ENCODE peak calls at places on chromosomes 16 and 17, in nine cellular contexts. One of them, this sample, is unnamed.

GRCh38 chr17:58595194-58595792 is 80.9 kb upstream of the MTMR4 start:
- DNase-seq in GM19239: no peak
- DNase-seq in GM06990: no peak
- DNase-seq in non-pigmented ciliary epithelial cell: no peak
- DNase-seq in left lung: no peak
- DNase-seq in HEK293T: no peak
- DNase-seq in mesothelial cell of epicardium: no peak
- DNase-seq in iris pigment epithelial cell: no peak
- DNase-seq in stomach: no peak
- DNase-seq in this sample: no peak

GRCh38 chr17:1558401-1558800 is 4.2 kb downstream of the PITPNA start:
- DNase-seq in GM19239: no peak
- DNase-seq in GM06990: no peak
- DNase-seq in non-pigmented ciliary epithelial cell: no peak
- DNase-seq in left lung: no peak
- DNase-seq in HEK293T: no peak
- DNase-seq in mesothelial cell of epicardium: no peak
- DNase-seq in iris pigment epithelial cell: no peak
- DNase-seq in stomach: no peak
- DNase-seq in this sample: no peak

GRCh38 chr16:85590506-85590832 is 22.7 kb upstream of the GSE1 start:
- DNase-seq in GM19239: no peak
- DNase-seq in GM06990: no peak
- DNase-seq in non-pigmented ciliary epithelial cell: no peak
- DNase-seq in left lung: no peak
- DNase-seq in HEK293T: no peak
- DNase-seq in mesothelial cell of epicardium: no peak
- DNase-seq in iris pigment epithelial cell: no peak
- DNase-seq in stomach: no peak
- DNase-seq in this sample: no peak

GRCh38 chr17:73595068-73595865 is 49.0 kb downstream of the SDK2 start:
- DNase-seq in GM19239: peak; percentile 36
- DNase-seq in GM06990: no peak
- DNase-seq in non-pigmented ciliary epithelial cell: no peak
- DNase-seq in left lung: no peak
- DNase-seq in HEK293T: peak; percentile 55
- DNase-seq in mesothelial cell of epicardium: no peak
- DNase-seq in iris pigment epithelial cell: no peak
- DNase-seq in stomach: peak; percentile 31
- DNase-seq in this sample: peak; percentile 32

GRCh38 chr17:37176683-37177082 is 199.1 kb upstream of the C17orf78 start:
- DNase-seq in GM19239: no peak
- DNase-seq in GM06990: no peak
- DNase-seq in non-pigmented ciliary epithelial cell: no peak
- DNase-seq in left lung: no peak
- DNase-seq in HEK293T: no peak
- DNase-seq in mesothelial cell of epicardium: no peak
- DNase-seq in iris pigment epithelial cell: peak; percentile 70
- DNase-seq in stomach: no peak
- DNase-seq in this sample: peak; percentile 84

GRCh38 chr16:4414187-4414909 is 2.0 kb downstream of the CORO7 start:
- DNase-seq in GM19239: peak; percentile 92
- DNase-seq in GM06990: peak; percentile 84
- DNase-seq in non-pigmented ciliary epithelial cell: no peak
- DNase-seq in left lung: no peak
- DNase-seq in HEK293T: no peak
- DNase-seq in mesothelial cell of epicardium: no peak
- DNase-seq in iris pigment epithelial cell: no peak
- DNase-seq in stomach: peak; percentile 48
- DNase-seq in this sample: peak; percentile 47

GRCh38 chr17:22273308-22273707 is 581.0 kb downstream of the KCNJ18 start:
- DNase-seq in GM19239: no peak
- DNase-seq in GM06990: no peak
- DNase-seq in non-pigmented ciliary epithelial cell: no peak
- DNase-seq in left lung: no peak
- DNase-seq in HEK293T: no peak
- DNase-seq in mesothelial cell of epicardium: no peak
- DNase-seq in iris pigment epithelial cell: no peak
- DNase-seq in stomach: no peak
- DNase-seq in this sample: no peak

GRCh38 chr16:87973721-87974120 is 22.5 kb downstream of the BANP start:
- DNase-seq in GM19239: no peak
- DNase-seq in GM06990: no peak
- DNase-seq in non-pigmented ciliary epithelial cell: no peak
- DNase-seq in left lung: no peak
- DNase-seq in HEK293T: no peak
- DNase-seq in mesothelial cell of epicardium: no peak
- DNase-seq in iris pigment epithelial cell: no peak
- DNase-seq in stomach: no peak
- DNase-seq in this sample: peak; percentile 39

GRCh38 chr16:87017388-87018012 is 299.7 kb downstream of the C16orf95 start:
- DNase-seq in GM19239: no peak
- DNase-seq in GM06990: no peak
- DNase-seq in non-pigmented ciliary epithelial cell: peak; percentile 67
- DNase-seq in left lung: no peak
- DNase-seq in HEK293T: peak; percentile 22
- DNase-seq in mesothelial cell of epicardium: no peak
- DNase-seq in iris pigment epithelial cell: peak; percentile 83
- DNase-seq in stomach: no peak
- DNase-seq in this sample: peak; percentile 62

GRCh38 chr16:87874639-87875472 is 5.5 kb upstream of the SLC7A5 start:
- DNase-seq in GM19239: no peak
- DNase-seq in GM06990: no peak
- DNase-seq in non-pigmented ciliary epithelial cell: no peak
- DNase-seq in left lung: no peak
- DNase-seq in HEK293T: no peak
- DNase-seq in mesothelial cell of epicardium: no peak
- DNase-seq in iris pigment epithelial cell: no peak
- DNase-seq in stomach: no peak
- DNase-seq in this sample: no peak

GRCh38 chr17:37273419-37274051 is 102.2 kb upstream of the C17orf78 start:
- DNase-seq in GM19239: no peak
- DNase-seq in GM06990: no peak
- DNase-seq in non-pigmented ciliary epithelial cell: no peak
- DNase-seq in left lung: no peak
- DNase-seq in HEK293T: no peak
- DNase-seq in mesothelial cell of epicardium: no peak
- DNase-seq in iris pigment epithelial cell: peak; percentile 98
- DNase-seq in stomach: no peak
- DNase-seq in this sample: peak; percentile 8

GRCh38 chr16:13421726-13422125 is 498.2 kb upstream of the ERCC4 start:
- DNase-seq in GM19239: no peak
- DNase-seq in GM06990: no peak
- DNase-seq in non-pigmented ciliary epithelial cell: no peak
- DNase-seq in left lung: no peak
- DNase-seq in HEK293T: no peak
- DNase-seq in mesothelial cell of epicardium: no peak
- DNase-seq in iris pigment epithelial cell: peak; percentile 20
- DNase-seq in stomach: no peak
- DNase-seq in this sample: no peak

GRCh38 chr16:88390760-88391496 is 8.2 kb downstream of the ZNF469 start:
- DNase-seq in GM19239: no peak
- DNase-seq in GM06990: no peak
- DNase-seq in non-pigmented ciliary epithelial cell: no peak
- DNase-seq in left lung: no peak
- DNase-seq in HEK293T: no peak
- DNase-seq in mesothelial cell of epicardium: no peak
- DNase-seq in iris pigment epithelial cell: no peak
- DNase-seq in stomach: no peak
- DNase-seq in this sample: no peak

GRCh38 chr16:84117482-84117843 is 721 bp upstream of the MBTPS1 start:
- DNase-seq in GM19239: peak; percentile 10
- DNase-seq in GM06990: no peak
- DNase-seq in non-pigmented ciliary epithelial cell: no peak
- DNase-seq in left lung: no peak
- DNase-seq in HEK293T: peak; percentile 25
- DNase-seq in mesothelial cell of epicardium: no peak
- DNase-seq in iris pigment epithelial cell: peak; percentile 35
- DNase-seq in stomach: no peak
- DNase-seq in this sample: peak; percentile 14

GRCh38 chr16:1011316-1012082 is 29.9 kb downstream of the SOX8 start:
- DNase-seq in GM19239: no peak
- DNase-seq in GM06990: no peak
- DNase-seq in non-pigmented ciliary epithelial cell: no peak
- DNase-seq in left lung: no peak
- DNase-seq in HEK293T: no peak
- DNase-seq in mesothelial cell of epicardium: no peak
- DNase-seq in iris pigment epithelial cell: no peak
- DNase-seq in stomach: no peak
- DNase-seq in this sample: no peak

GRCh38 chr17:2685696-2686095 is 25.9 kb downstream of the CLUH start:
- DNase-seq in GM19239: no peak
- DNase-seq in GM06990: no peak
- DNase-seq in non-pigmented ciliary epithelial cell: no peak
- DNase-seq in left lung: no peak
- DNase-seq in HEK293T: peak; percentile 5
- DNase-seq in mesothelial cell of epicardium: no peak
- DNase-seq in iris pigment epithelial cell: no peak
- DNase-seq in stomach: no peak
- DNase-seq in this sample: no peak

GRCh38 chr16:53848277-53848942 is 144.5 kb downstream of the FTO start:
- DNase-seq in GM19239: no peak
- DNase-seq in GM06990: no peak
- DNase-seq in non-pigmented ciliary epithelial cell: no peak
- DNase-seq in left lung: no peak
- DNase-seq in HEK293T: no peak
- DNase-seq in mesothelial cell of epicardium: no peak
- DNase-seq in iris pigment epithelial cell: no peak
- DNase-seq in stomach: no peak
- DNase-seq in this sample: no peak

GRCh38 chr16:10501016-10501607 is 79.3 kb downstream of the EMP2 start:
- DNase-seq in GM19239: no peak
- DNase-seq in GM06990: peak; percentile 29
- DNase-seq in non-pigmented ciliary epithelial cell: no peak
- DNase-seq in left lung: no peak
- DNase-seq in HEK293T: no peak
- DNase-seq in mesothelial cell of epicardium: no peak
- DNase-seq in iris pigment epithelial cell: no peak
- DNase-seq in stomach: no peak
- DNase-seq in this sample: no peak

GRCh38 chr17:9332164-9332527 is 243.5 kb downstream of the STX8 start:
- DNase-seq in GM19239: no peak
- DNase-seq in GM06990: no peak
- DNase-seq in non-pigmented ciliary epithelial cell: no peak
- DNase-seq in left lung: no peak
- DNase-seq in HEK293T: no peak
- DNase-seq in mesothelial cell of epicardium: no peak
- DNase-seq in iris pigment epithelial cell: peak; percentile 20
- DNase-seq in stomach: no peak
- DNase-seq in this sample: no peak

GRCh38 chr17:653724-654123 is 60.9 kb downstream of the VPS53 start:
- DNase-seq in GM19239: no peak
- DNase-seq in GM06990: no peak
- DNase-seq in non-pigmented ciliary epithelial cell: no peak
- DNase-seq in left lung: no peak
- DNase-seq in HEK293T: no peak
- DNase-seq in mesothelial cell of epicardium: no peak
- DNase-seq in iris pigment epithelial cell: no peak
- DNase-seq in stomach: no peak
- DNase-seq in this sample: no peak

GRCh38 chr17:17237026-17237799 is at the start of gene FLCN:
- DNase-seq in GM19239: peak; percentile 81
- DNase-seq in GM06990: peak; percentile 91
- DNase-seq in non-pigmented ciliary epithelial cell: peak; percentile 54
- DNase-seq in left lung: peak; percentile 93
- DNase-seq in HEK293T: peak; percentile 83
- DNase-seq in mesothelial cell of epicardium: peak; percentile 78
- DNase-seq in iris pigment epithelial cell: peak; percentile 85
- DNase-seq in stomach: peak; percentile 91
- DNase-seq in this sample: peak; percentile 62

GRCh38 chr17:63774982-63775290 is 966 bp downstream of the DDX42 start:
- DNase-seq in GM19239: no peak
- DNase-seq in GM06990: no peak
- DNase-seq in non-pigmented ciliary epithelial cell: no peak
- DNase-seq in left lung: no peak
- DNase-seq in HEK293T: no peak
- DNase-seq in mesothelial cell of epicardium: no peak
- DNase-seq in iris pigment epithelial cell: peak; percentile 28
- DNase-seq in stomach: no peak
- DNase-seq in this sample: no peak

GRCh38 chr17:34615326-34615725 is 35.9 kb downstream of the TMEM132E start:
- DNase-seq in GM19239: no peak
- DNase-seq in GM06990: no peak
- DNase-seq in non-pigmented ciliary epithelial cell: no peak
- DNase-seq in left lung: no peak
- DNase-seq in HEK293T: no peak
- DNase-seq in mesothelial cell of epicardium: no peak
- DNase-seq in iris pigment epithelial cell: no peak
- DNase-seq in stomach: no peak
- DNase-seq in this sample: no peak

GRCh38 chr17:39208136-39208535 is 8.1 kb downstream of the RPL19 start:
- DNase-seq in GM19239: no peak
- DNase-seq in GM06990: peak; percentile 39
- DNase-seq in non-pigmented ciliary epithelial cell: no peak
- DNase-seq in left lung: peak; percentile 76
- DNase-seq in HEK293T: no peak
- DNase-seq in mesothelial cell of epicardium: no peak
- DNase-seq in iris pigment epithelial cell: no peak
- DNase-seq in stomach: no peak
- DNase-seq in this sample: peak; percentile 25

GRCh38 chr17:66564992-66565465 is 262.6 kb downstream of the PRKCA start:
- DNase-seq in GM19239: no peak
- DNase-seq in GM06990: no peak
- DNase-seq in non-pigmented ciliary epithelial cell: no peak
- DNase-seq in left lung: no peak
- DNase-seq in HEK293T: no peak
- DNase-seq in mesothelial cell of epicardium: no peak
- DNase-seq in iris pigment epithelial cell: peak; percentile 78
- DNase-seq in stomach: no peak
- DNase-seq in this sample: no peak

This sample was measured in bronchial epithelial cell.